ENCODE peak calls at places on chromosomes 12 and 14, in eight cellular contexts. C, H, X, P, I, M, U and Q are unnamed samples.

GRCh38 chr12:131043401-131043871 is 89.7 kb downstream of the ADGRD1 start:
- DNase-seq in C (no peak), H (no peak), X (no peak), P (no peak), I (no peak), M (no peak), U (no peak), Q (no peak)

GRCh38 chr14:104142136-104143041 is 4.0 kb downstream of the KIF26A start:
- DNase-seq in C (peak), H (peak), X (peak), P (no peak), I (no peak), M (no peak), U (peak), Q (no peak)

GRCh38 chr14:58631720-58632119 is 6.0 kb upstream of the DACT1 start:
- DNase-seq in C (no peak), H (no peak), X (no peak), P (no peak), I (no peak), M (no peak), U (no peak), Q (no peak)

GRCh38 chr12:66900616-66901015 is 221.7 kb upstream of the GRIP1 start:
- DNase-seq in C (no peak), H (no peak), X (no peak), P (no peak), I (no peak), M (no peak), U (no peak), Q (no peak)

GRCh38 chr12:29710104-29710503 is 73.6 kb downstream of the TMTC1 start:
- DNase-seq in C (no peak), H (no peak), X (peak), P (no peak), I (no peak), M (peak), U (no peak), Q (no peak)

GRCh38 chr12:100758083-100758482 is 36.5 kb upstream of the ANO4 start:
- DNase-seq in C (no peak), H (peak), X (no peak), P (no peak), I (no peak), M (no peak), U (no peak), Q (no peak)

GRCh38 chr12:116508145-116509121 is 50.7 kb upstream of the MAP1LC3B2 start:
- DNase-seq in C (no peak), H (peak), X (peak), P (no peak), I (peak), M (peak), U (no peak), Q (no peak)

GRCh38 chr12:108784270-108784669 is 53.0 kb upstream of the CORO1C start:
- DNase-seq in C (no peak), H (no peak), X (no peak), P (no peak), I (no peak), M (no peak), U (no peak), Q (no peak)

GRCh38 chr12:52603314-52603713 is 2.1 kb upstream of the KRT72 start:
- DNase-seq in C (no peak), H (no peak), X (no peak), P (no peak), I (no peak), M (no peak), U (no peak), Q (no peak)

GRCh38 chr14:76647699-76648298 is 113.5 kb upstream of the VASH1 start:
- DNase-seq in C (no peak), H (peak), X (no peak), P (peak), I (peak), M (no peak), U (no peak), Q (peak)

GRCh38 chr12:48999371-49000131 is at the start of gene DDN:
- DNase-seq in C (no peak), H (peak), X (peak), P (peak), I (peak), M (peak), U (no peak), Q (no peak)

GRCh38 chr14:22184157-22185025 is 404.6 kb downstream of the DAD1 start:
- DNase-seq in C (no peak), H (no peak), X (no peak), P (no peak), I (no peak), M (no peak), U (no peak), Q (no peak)

GRCh38 chr12:84840356-84840755 is 72.2 kb downstream of the SLC6A15 start:
- DNase-seq in C (no peak), H (no peak), X (no peak), P (no peak), I (no peak), M (no peak), U (no peak), Q (no peak)

GRCh38 chr12:128326419-128326818 is 59.4 kb downstream of the TMEM132C start:
- DNase-seq in C (no peak), H (peak), X (no peak), P (no peak), I (no peak), M (no peak), U (no peak), Q (no peak)

GRCh38 chr12:49893753-49894752 is 9.6 kb downstream of the FAIM2 start:
- DNase-seq in C (no peak), H (no peak), X (no peak), P (peak), I (no peak), M (no peak), U (no peak), Q (peak)

GRCh38 chr14:64550539-64551333 is 975 bp downstream of the PPP1R36 start:
- DNase-seq in C (no peak), H (no peak), X (no peak), P (no peak), I (no peak), M (no peak), U (no peak), Q (no peak)

GRCh38 chr12:75781532-75782046 is 250.0 kb downstream of the PHLDA1 start:
- DNase-seq in C (no peak), H (no peak), X (no peak), P (no peak), I (peak), M (no peak), U (no peak), Q (peak)

GRCh38 chr14:76514599-76514998 is 138.7 kb downstream of the ESRRB start:
- DNase-seq in C (no peak), H (peak), X (no peak), P (peak), I (peak), M (no peak), U (peak), Q (no peak)

GRCh38 chr14:42921876-42922275 is 1315.2 kb downstream of the LRFN5 start:
- DNase-seq in C (no peak), H (no peak), X (no peak), P (no peak), I (no peak), M (no peak), U (no peak), Q (no peak)

GRCh38 chr14:84250863-84251262 is 1279.1 kb upstream of the FLRT2 start:
- DNase-seq in C (no peak), H (no peak), X (no peak), P (no peak), I (no peak), M (no peak), U (no peak), Q (no peak)

GRCh38 chr14:83255015-83255726 is 1721.5 kb upstream of the SEL1L start:
- DNase-seq in C (no peak), H (no peak), X (no peak), P (no peak), I (no peak), M (no peak), U (no peak), Q (no peak)

GRCh38 chr14:56487761-56488160 is 91.8 kb upstream of the TMEM260 start:
- DNase-seq in C (no peak), H (no peak), X (no peak), P (no peak), I (no peak), M (no peak), U (no peak), Q (peak)

DNA sequence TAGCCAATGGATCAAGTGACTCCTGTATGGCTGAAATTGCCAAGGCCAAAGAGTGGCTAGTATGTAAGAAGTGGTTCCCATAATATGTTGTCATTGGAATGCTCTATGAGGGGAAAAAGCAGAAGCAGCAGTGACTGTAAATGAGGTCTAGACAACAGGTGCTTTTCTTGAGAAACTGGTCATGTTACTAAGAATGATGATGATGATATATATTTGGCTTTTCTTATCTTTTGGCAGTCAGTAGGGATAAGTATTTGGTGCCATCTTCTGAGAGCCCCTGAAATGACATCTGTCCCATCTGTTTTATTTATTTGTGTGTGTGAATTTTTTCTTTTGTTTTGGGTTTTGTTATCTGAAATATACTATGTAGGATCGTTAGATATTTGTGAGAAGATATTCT is 141.7 kb downstream of the SYT1 start:
- DNase-seq in C (no peak), H (no peak), X (no peak), P (no peak), I (no peak), M (no peak), U (no peak), Q (peak)
- TF ChIP-seq CTCF in C (no peak), H (peak), X (peak), P (peak), I (no peak), M (no peak), U (no peak), Q (peak)

DNA sequence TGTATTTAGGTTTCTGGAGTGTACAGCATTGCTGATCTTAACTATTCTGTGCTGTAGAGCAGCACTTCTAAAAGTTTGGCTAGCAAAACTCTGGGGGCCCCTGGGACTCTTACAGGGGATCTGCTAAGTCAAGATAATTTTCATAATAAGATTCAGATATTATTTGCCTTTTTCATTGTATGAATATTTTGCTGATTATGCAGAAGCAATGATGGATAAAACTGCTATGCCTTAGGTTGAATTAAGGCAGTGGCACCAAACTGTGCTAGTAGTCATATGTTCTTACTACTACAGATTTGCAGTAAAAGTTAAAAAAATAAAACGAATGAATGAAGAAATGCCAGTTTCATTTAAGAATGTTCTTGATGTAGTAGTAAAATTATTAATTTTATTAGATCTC is 160.1 kb downstream of the PDZRN4 start:
- DNase-seq in C (no peak), H (no peak), X (no peak), P (no peak), I (no peak), M (no peak), U (no peak), Q (no peak)
- H3K27ac ChIP-seq in C (no peak), H (no peak), X (no peak), P (no peak), I (no peak), M (no peak), U (no peak), Q (no peak)

DNA sequence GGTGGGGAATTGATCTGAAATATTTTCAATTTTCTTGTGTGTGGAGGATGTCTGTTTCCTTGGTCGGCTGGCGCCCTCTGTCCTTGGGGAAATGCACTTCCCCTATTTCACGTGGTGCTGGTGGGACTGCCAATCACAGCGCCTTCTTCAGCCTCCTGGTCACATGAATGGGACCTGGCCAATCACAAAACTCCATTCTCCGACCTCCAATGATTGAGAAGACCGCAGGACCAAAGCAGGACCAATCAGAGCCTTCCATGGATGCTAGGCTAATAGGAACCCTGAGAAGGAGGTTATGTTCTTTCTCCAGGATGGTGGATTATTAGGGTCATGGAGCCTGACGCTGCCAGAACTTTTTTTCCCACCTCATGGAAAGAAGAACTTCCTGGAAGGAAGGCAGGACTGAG is 188.7 kb downstream of the TTC8 start:
- DNase-seq in C (no peak), H (peak), X (no peak), P (peak), I (peak), M (no peak), U (no peak), Q (peak)
- TF ChIP-seq CTCF in C (no peak), H (peak), X (no peak), P (peak), I (peak), M (no peak), U (no peak), Q (no peak)

GRCh38 chr12:121137512-121137911 is 4.8 kb downstream of the P2RX7 start:
- DNase-seq in C (no peak), H (no peak), X (no peak), P (no peak), I (no peak), M (no peak), U (no peak), Q (no peak)
- H3K27ac ChIP-seq in C (no peak), H (no peak), X (peak), P (no peak), I (no peak), M (no peak), U (no peak), Q (no peak)

GRCh38 chr14:103123634-103124500 is 606 bp downstream of the TNFAIP2 start:
- DNase-seq in C (no peak), H (no peak), X (no peak), P (no peak), I (peak), M (peak), U (peak), Q (no peak)
- TF ChIP-seq CTCF in C (no peak), H (peak), X (no peak), P (peak), I (peak), M (peak), U (peak), Q (peak)